ENCODE peak calls at places on chromosomes 5 and 9, in nine cellular contexts. One of them, this sample, is unnamed.

GRCh38 chr5:26487553-26487952 is 550.8 kb downstream of the CDH9 start:
- DNase-seq in GM23338: peak
- DNase-seq in tibial artery: no peak
- DNase-seq in kidney epithelial cell: no peak
- DNase-seq in ovary: no peak
- DNase-seq in cardiac muscle cell: no peak
- DNase-seq in mammary epithelial cell: no peak
- DNase-seq in dorsolateral prefrontal cortex: no peak
- DNase-seq in HepG2: no peak
- DNase-seq in this sample: no peak

GRCh38 chr9:114112778-114113585 is 13.9 kb upstream of the KIF12 start:
- DNase-seq in GM23338: no peak
- DNase-seq in tibial artery: peak
- DNase-seq in kidney epithelial cell: no peak
- DNase-seq in ovary: peak
- DNase-seq in cardiac muscle cell: peak
- DNase-seq in mammary epithelial cell: peak
- DNase-seq in dorsolateral prefrontal cortex: peak
- DNase-seq in HepG2: no peak
- DNase-seq in this sample: peak

GRCh38 chr5:933251-933861 is 40.7 kb downstream of the TRIP13 start:
- DNase-seq in GM23338: no peak
- DNase-seq in tibial artery: no peak
- DNase-seq in kidney epithelial cell: no peak
- DNase-seq in ovary: no peak
- DNase-seq in cardiac muscle cell: peak
- DNase-seq in mammary epithelial cell: no peak
- DNase-seq in dorsolateral prefrontal cortex: no peak
- DNase-seq in HepG2: no peak
- DNase-seq in this sample: no peak

GRCh38 chr5:34722183-34722582 is 66.1 kb downstream of the RAI14 start:
- DNase-seq in GM23338: no peak
- DNase-seq in tibial artery: no peak
- DNase-seq in kidney epithelial cell: no peak
- DNase-seq in ovary: no peak
- DNase-seq in cardiac muscle cell: no peak
- DNase-seq in mammary epithelial cell: no peak
- DNase-seq in dorsolateral prefrontal cortex: no peak
- DNase-seq in HepG2: no peak
- DNase-seq in this sample: no peak

GRCh38 chr9:93726147-93726546 is 149.8 kb downstream of the PHF2 start:
- DNase-seq in GM23338: no peak
- DNase-seq in tibial artery: no peak
- DNase-seq in kidney epithelial cell: no peak
- DNase-seq in ovary: no peak
- DNase-seq in cardiac muscle cell: no peak
- DNase-seq in mammary epithelial cell: no peak
- DNase-seq in dorsolateral prefrontal cortex: no peak
- DNase-seq in HepG2: no peak
- DNase-seq in this sample: no peak

GRCh38 chr5:533243-534005 is 9.2 kb upstream of the SLC9A3 start:
- DNase-seq in GM23338: no peak
- DNase-seq in tibial artery: no peak
- DNase-seq in kidney epithelial cell: no peak
- DNase-seq in ovary: peak
- DNase-seq in cardiac muscle cell: no peak
- DNase-seq in mammary epithelial cell: no peak
- DNase-seq in dorsolateral prefrontal cortex: no peak
- DNase-seq in HepG2: no peak
- DNase-seq in this sample: no peak

GRCh38 chr9:112443200-112443599 is 43.4 kb upstream of the KIAA1958 start:
- DNase-seq in GM23338: peak
- DNase-seq in tibial artery: no peak
- DNase-seq in kidney epithelial cell: no peak
- DNase-seq in ovary: no peak
- DNase-seq in cardiac muscle cell: peak
- DNase-seq in mammary epithelial cell: no peak
- DNase-seq in dorsolateral prefrontal cortex: no peak
- DNase-seq in HepG2: peak
- DNase-seq in this sample: no peak

GRCh38 chr9:102479191-102479590 is 515.9 kb upstream of the CYLC2 start:
- DNase-seq in GM23338: no peak
- DNase-seq in tibial artery: no peak
- DNase-seq in kidney epithelial cell: no peak
- DNase-seq in ovary: no peak
- DNase-seq in cardiac muscle cell: no peak
- DNase-seq in mammary epithelial cell: no peak
- DNase-seq in dorsolateral prefrontal cortex: no peak
- DNase-seq in HepG2: no peak
- DNase-seq in this sample: no peak

GRCh38 chr5:9838906-9839305 is 208.8 kb upstream of the TAS2R1 start:
- DNase-seq in GM23338: no peak
- DNase-seq in tibial artery: no peak
- DNase-seq in kidney epithelial cell: no peak
- DNase-seq in ovary: no peak
- DNase-seq in cardiac muscle cell: peak
- DNase-seq in mammary epithelial cell: no peak
- DNase-seq in dorsolateral prefrontal cortex: no peak
- DNase-seq in HepG2: no peak
- DNase-seq in this sample: no peak

GRCh38 chr5:83076742-83077661 is at the start of the genes TMEM167A and XRCC4:
- DNase-seq in GM23338: peak
- DNase-seq in tibial artery: peak
- DNase-seq in kidney epithelial cell: peak
- DNase-seq in ovary: peak
- DNase-seq in cardiac muscle cell: peak
- DNase-seq in mammary epithelial cell: peak
- DNase-seq in dorsolateral prefrontal cortex: peak
- DNase-seq in HepG2: peak
- DNase-seq in this sample: peak

GRCh38 chr5:142213077-142213476 is 104.5 kb downstream of the NDFIP1 start:
- DNase-seq in GM23338: no peak
- DNase-seq in tibial artery: no peak
- DNase-seq in kidney epithelial cell: no peak
- DNase-seq in ovary: no peak
- DNase-seq in cardiac muscle cell: no peak
- DNase-seq in mammary epithelial cell: no peak
- DNase-seq in dorsolateral prefrontal cortex: no peak
- DNase-seq in HepG2: no peak
- DNase-seq in this sample: no peak

GRCh38 chr5:142211013-142211412 is 102.4 kb downstream of the NDFIP1 start:
- DNase-seq in GM23338: no peak
- DNase-seq in tibial artery: no peak
- DNase-seq in kidney epithelial cell: no peak
- DNase-seq in ovary: no peak
- DNase-seq in cardiac muscle cell: no peak
- DNase-seq in mammary epithelial cell: no peak
- DNase-seq in dorsolateral prefrontal cortex: no peak
- DNase-seq in HepG2: no peak
- DNase-seq in this sample: no peak

GRCh38 chr5:142211918-142212317 is 103.3 kb downstream of the NDFIP1 start:
- DNase-seq in GM23338: no peak
- DNase-seq in tibial artery: no peak
- DNase-seq in kidney epithelial cell: no peak
- DNase-seq in ovary: no peak
- DNase-seq in cardiac muscle cell: no peak
- DNase-seq in mammary epithelial cell: no peak
- DNase-seq in dorsolateral prefrontal cortex: no peak
- DNase-seq in HepG2: no peak
- DNase-seq in this sample: no peak

GRCh38 chr5:142219146-142219545 is 105.7 kb downstream of the SPRY4 start:
- DNase-seq in GM23338: no peak
- DNase-seq in tibial artery: no peak
- DNase-seq in kidney epithelial cell: no peak
- DNase-seq in ovary: no peak
- DNase-seq in cardiac muscle cell: no peak
- DNase-seq in mammary epithelial cell: peak
- DNase-seq in dorsolateral prefrontal cortex: no peak
- DNase-seq in HepG2: no peak
- DNase-seq in this sample: no peak

GRCh38 chr5:142215915-142216681 is 107.5 kb downstream of the NDFIP1 start:
- DNase-seq in GM23338: no peak
- DNase-seq in tibial artery: peak
- DNase-seq in kidney epithelial cell: peak
- DNase-seq in ovary: peak
- DNase-seq in cardiac muscle cell: peak
- DNase-seq in mammary epithelial cell: peak
- DNase-seq in dorsolateral prefrontal cortex: no peak
- DNase-seq in HepG2: peak
- DNase-seq in this sample: peak
- H3K4me3 ChIP-seq in GM23338: no peak
- H3K4me3 ChIP-seq in tibial artery: peak
- H3K4me3 ChIP-seq in kidney epithelial cell: no peak
- H3K4me3 ChIP-seq in ovary: peak
- H3K4me3 ChIP-seq in cardiac muscle cell: no peak
- H3K4me3 ChIP-seq in mammary epithelial cell: no peak
- H3K4me3 ChIP-seq in dorsolateral prefrontal cortex: no peak
- H3K4me3 ChIP-seq in HepG2: no peak
- H3K4me3 ChIP-seq in this sample: no peak

GRCh38 chr9:133729646-133730281 is 8.4 kb downstream of the SARDH start:
- DNase-seq in GM23338: no peak
- DNase-seq in tibial artery: no peak
- DNase-seq in kidney epithelial cell: no peak
- DNase-seq in ovary: no peak
- DNase-seq in cardiac muscle cell: no peak
- DNase-seq in mammary epithelial cell: no peak
- DNase-seq in dorsolateral prefrontal cortex: no peak
- DNase-seq in HepG2: no peak
- DNase-seq in this sample: no peak
- TF ChIP-seq CTCF in GM23338: peak
- TF ChIP-seq CTCF in tibial artery: no peak
- TF ChIP-seq CTCF in kidney epithelial cell: no peak
- TF ChIP-seq CTCF in ovary: no peak
- TF ChIP-seq CTCF in cardiac muscle cell: no peak
- TF ChIP-seq CTCF in mammary epithelial cell: peak
- TF ChIP-seq CTCF in dorsolateral prefrontal cortex: no peak
- TF ChIP-seq CTCF in HepG2: peak
- TF ChIP-seq CTCF in this sample: no peak

GRCh38 chr5:124752854-124753720 is 6.6 kb upstream of the ZNF608 start:
- DNase-seq in GM23338: no peak
- DNase-seq in tibial artery: no peak
- DNase-seq in kidney epithelial cell: no peak
- DNase-seq in ovary: no peak
- DNase-seq in cardiac muscle cell: no peak
- DNase-seq in mammary epithelial cell: peak
- DNase-seq in dorsolateral prefrontal cortex: no peak
- DNase-seq in HepG2: no peak
- DNase-seq in this sample: peak
- H3K4me3 ChIP-seq in GM23338: no peak
- H3K4me3 ChIP-seq in tibial artery: no peak
- H3K4me3 ChIP-seq in kidney epithelial cell: no peak
- H3K4me3 ChIP-seq in ovary: no peak
- H3K4me3 ChIP-seq in cardiac muscle cell: no peak
- H3K4me3 ChIP-seq in mammary epithelial cell: no peak
- H3K4me3 ChIP-seq in dorsolateral prefrontal cortex: no peak
- H3K4me3 ChIP-seq in HepG2: no peak
- H3K4me3 ChIP-seq in this sample: no peak

GRCh38 chr5:171309526-171310333 is 682 bp downstream of the TLX3 start:
- DNase-seq in GM23338: no peak
- DNase-seq in tibial artery: no peak
- DNase-seq in kidney epithelial cell: no peak
- DNase-seq in ovary: no peak
- DNase-seq in cardiac muscle cell: no peak
- DNase-seq in mammary epithelial cell: no peak
- DNase-seq in dorsolateral prefrontal cortex: peak
- DNase-seq in HepG2: no peak
- DNase-seq in this sample: no peak
- TF ChIP-seq CTCF in GM23338: peak
- TF ChIP-seq CTCF in tibial artery: no peak
- TF ChIP-seq CTCF in kidney epithelial cell: no peak
- TF ChIP-seq CTCF in ovary: no peak
- TF ChIP-seq CTCF in cardiac muscle cell: peak
- TF ChIP-seq CTCF in mammary epithelial cell: peak
- TF ChIP-seq CTCF in dorsolateral prefrontal cortex: no peak
- TF ChIP-seq CTCF in HepG2: no peak
- TF ChIP-seq CTCF in this sample: no peak

GRCh38 chr9:126678989-126679388 is 65.3 kb downstream of the LMX1B start:
- DNase-seq in GM23338: no peak
- DNase-seq in tibial artery: no peak
- DNase-seq in kidney epithelial cell: no peak
- DNase-seq in ovary: no peak
- DNase-seq in cardiac muscle cell: no peak
- DNase-seq in mammary epithelial cell: no peak
- DNase-seq in dorsolateral prefrontal cortex: no peak
- DNase-seq in HepG2: no peak
- DNase-seq in this sample: no peak
- H3K4me3 ChIP-seq in GM23338: no peak
- H3K4me3 ChIP-seq in tibial artery: no peak
- H3K4me3 ChIP-seq in kidney epithelial cell: no peak
- H3K4me3 ChIP-seq in ovary: no peak
- H3K4me3 ChIP-seq in cardiac muscle cell: no peak
- H3K4me3 ChIP-seq in mammary epithelial cell: no peak
- H3K4me3 ChIP-seq in dorsolateral prefrontal cortex: no peak
- H3K4me3 ChIP-seq in HepG2: no peak
- H3K4me3 ChIP-seq in this sample: no peak

GRCh38 chr5:96258692-96259091 is 174.4 kb downstream of the PCSK1 start:
- DNase-seq in GM23338: no peak
- DNase-seq in tibial artery: no peak
- DNase-seq in kidney epithelial cell: no peak
- DNase-seq in ovary: no peak
- DNase-seq in cardiac muscle cell: no peak
- DNase-seq in mammary epithelial cell: no peak
- DNase-seq in dorsolateral prefrontal cortex: no peak
- DNase-seq in HepG2: no peak
- DNase-seq in this sample: no peak
- TF ChIP-seq CTCF in GM23338: no peak
- TF ChIP-seq CTCF in tibial artery: no peak
- TF ChIP-seq CTCF in kidney epithelial cell: no peak
- TF ChIP-seq CTCF in ovary: no peak
- TF ChIP-seq CTCF in cardiac muscle cell: no peak
- TF ChIP-seq CTCF in mammary epithelial cell: no peak
- TF ChIP-seq CTCF in dorsolateral prefrontal cortex: no peak
- TF ChIP-seq CTCF in HepG2: no peak
- TF ChIP-seq CTCF in this sample: no peak

GRCh38 chr5:177515580-177515979 is 1.2 kb downstream of the DDX41 start:
- DNase-seq in GM23338: no peak
- DNase-seq in tibial artery: no peak
- DNase-seq in kidney epithelial cell: no peak
- DNase-seq in ovary: no peak
- DNase-seq in cardiac muscle cell: no peak
- DNase-seq in mammary epithelial cell: no peak
- DNase-seq in dorsolateral prefrontal cortex: no peak
- DNase-seq in HepG2: no peak
- DNase-seq in this sample: no peak

GRCh38 chr5:177520271-177520670 is 3.5 kb upstream of the DDX41 start:
- DNase-seq in GM23338: no peak
- DNase-seq in tibial artery: no peak
- DNase-seq in kidney epithelial cell: no peak
- DNase-seq in ovary: peak
- DNase-seq in cardiac muscle cell: no peak
- DNase-seq in mammary epithelial cell: no peak
- DNase-seq in dorsolateral prefrontal cortex: no peak
- DNase-seq in HepG2: no peak
- DNase-seq in this sample: no peak

GRCh38 chr5:177516601-177517568 is at the start of gene DDX41:
- DNase-seq in GM23338: peak
- DNase-seq in tibial artery: peak
- DNase-seq in kidney epithelial cell: peak
- DNase-seq in ovary: peak
- DNase-seq in cardiac muscle cell: peak
- DNase-seq in mammary epithelial cell: peak
- DNase-seq in dorsolateral prefrontal cortex: peak
- DNase-seq in HepG2: peak
- DNase-seq in this sample: peak

GRCh38 chr5:177520906-177521513 is 4.2 kb upstream of the DDX41 start:
- DNase-seq in GM23338: no peak
- DNase-seq in tibial artery: no peak
- DNase-seq in kidney epithelial cell: no peak
- DNase-seq in ovary: no peak
- DNase-seq in cardiac muscle cell: no peak
- DNase-seq in mammary epithelial cell: no peak
- DNase-seq in dorsolateral prefrontal cortex: no peak
- DNase-seq in HepG2: no peak
- DNase-seq in this sample: no peak

GRCh38 chr5:177519463-177520235 is 2.9 kb upstream of the DDX41 start:
- DNase-seq in GM23338: no peak
- DNase-seq in tibial artery: no peak
- DNase-seq in kidney epithelial cell: no peak
- DNase-seq in ovary: peak
- DNase-seq in cardiac muscle cell: no peak
- DNase-seq in mammary epithelial cell: no peak
- DNase-seq in dorsolateral prefrontal cortex: no peak
- DNase-seq in HepG2: no peak
- DNase-seq in this sample: no peak
- H3K4me3 ChIP-seq in GM23338: no peak
- H3K4me3 ChIP-seq in tibial artery: no peak
- H3K4me3 ChIP-seq in kidney epithelial cell: no peak
- H3K4me3 ChIP-seq in ovary: no peak
- H3K4me3 ChIP-seq in cardiac muscle cell: no peak
- H3K4me3 ChIP-seq in mammary epithelial cell: no peak
- H3K4me3 ChIP-seq in dorsolateral prefrontal cortex: no peak
- H3K4me3 ChIP-seq in HepG2: no peak
- H3K4me3 ChIP-seq in this sample: no peak

This sample was measured in foreskin fibroblast.